ENCODE peak calls at places on chromosomes 1 and 21, in eight cellular contexts. One of them, this sample, is unnamed.
A peak's percentile ranks its signal among the peaks of the same experiment; 100 is the strongest.

GRCh38 chr1:67214420-67215174 is 48.3 kb downstream of the IL23R start:
- DNase-seq in Peyer's patch: no peak
- DNase-seq in choroid plexus epithelial cell: peak; percentile 62
- DNase-seq in Daoy: peak; percentile 13
- DNase-seq in dermis microvascular lymphatic vessel endothelial cell: peak; percentile 17
- DNase-seq in activated CD8-positive, alpha-beta T cell treated with anti-CD3 and anti-CD28 coated beads, Interleukin-2, amount 10 ng/mL, durations not matched to agents 7 days and 5 days: peak; percentile 78
- DNase-seq in astrocyte of the spinal cord: no peak
- DNase-seq in GM13977: no peak
- DNase-seq in this sample: peak; percentile 13

GRCh38 chr1:59128239-59128736 is 168.6 kb upstream of the FGGY start:
- DNase-seq in activated CD8-positive, alpha-beta T cell treated with anti-CD3 and anti-CD28 coated beads, Interleukin-2, amount 10 ng/mL, durations not matched to agents 7 days and 5 days: no peak
- DNase-seq in choroid plexus epithelial cell: peak; percentile 34
- DNase-seq in astrocyte of the spinal cord: peak; percentile 67
- DNase-seq in GM13977: no peak
- DNase-seq in Daoy: peak; percentile 85
- DNase-seq in dermis microvascular lymphatic vessel endothelial cell: no peak
- DNase-seq in Peyer's patch: no peak
- DNase-seq in this sample: no peak

GRCh38 chr1:182507685-182508084 is 57.7 kb downstream of the RGSL1 start:
- DNase-seq in choroid plexus epithelial cell: no peak
- DNase-seq in Peyer's patch: peak; percentile 84
- DNase-seq in activated CD8-positive, alpha-beta T cell treated with anti-CD3 and anti-CD28 coated beads, Interleukin-2, amount 10 ng/mL, durations not matched to agents 7 days and 5 days: no peak
- DNase-seq in astrocyte of the spinal cord: no peak
- DNase-seq in GM13977: no peak
- DNase-seq in dermis microvascular lymphatic vessel endothelial cell: no peak
- DNase-seq in Daoy: peak; percentile 29
- DNase-seq in this sample: no peak

GRCh38 chr1:31985430-31985829 is 28.2 kb upstream of the KHDRBS1 start:
- DNase-seq in Peyer's patch: no peak
- DNase-seq in astrocyte of the spinal cord: no peak
- DNase-seq in Daoy: peak; percentile 12
- DNase-seq in choroid plexus epithelial cell: peak; percentile 49
- DNase-seq in GM13977: peak; percentile 52
- DNase-seq in activated CD8-positive, alpha-beta T cell treated with anti-CD3 and anti-CD28 coated beads, Interleukin-2, amount 10 ng/mL, durations not matched to agents 7 days and 5 days: no peak
- DNase-seq in dermis microvascular lymphatic vessel endothelial cell: no peak
- DNase-seq in this sample: no peak

GRCh38 chr1:214438530-214438929 is 112.9 kb downstream of the PTPN14 start:
- DNase-seq in Daoy: no peak
- DNase-seq in activated CD8-positive, alpha-beta T cell treated with anti-CD3 and anti-CD28 coated beads, Interleukin-2, amount 10 ng/mL, durations not matched to agents 7 days and 5 days: no peak
- DNase-seq in GM13977: no peak
- DNase-seq in choroid plexus epithelial cell: no peak
- DNase-seq in Peyer's patch: no peak
- DNase-seq in astrocyte of the spinal cord: no peak
- DNase-seq in dermis microvascular lymphatic vessel endothelial cell: no peak
- DNase-seq in this sample: no peak

GRCh38 chr1:203077956-203078355 is 7.9 kb downstream of the MYOG start:
- DNase-seq in astrocyte of the spinal cord: no peak
- DNase-seq in activated CD8-positive, alpha-beta T cell treated with anti-CD3 and anti-CD28 coated beads, Interleukin-2, amount 10 ng/mL, durations not matched to agents 7 days and 5 days: no peak
- DNase-seq in Peyer's patch: no peak
- DNase-seq in choroid plexus epithelial cell: no peak
- DNase-seq in GM13977: no peak
- DNase-seq in Daoy: no peak
- DNase-seq in dermis microvascular lymphatic vessel endothelial cell: no peak
- DNase-seq in this sample: no peak

GRCh38 chr1:116375884-116376733 is 3.1 kb downstream of the ATP1A1 start:
- DNase-seq in choroid plexus epithelial cell: peak; percentile 76
- DNase-seq in dermis microvascular lymphatic vessel endothelial cell: no peak
- DNase-seq in Peyer's patch: peak; percentile 87
- DNase-seq in astrocyte of the spinal cord: peak; percentile 88
- DNase-seq in activated CD8-positive, alpha-beta T cell treated with anti-CD3 and anti-CD28 coated beads, Interleukin-2, amount 10 ng/mL, durations not matched to agents 7 days and 5 days: peak; percentile 51
- DNase-seq in Daoy: peak; percentile 87
- DNase-seq in GM13977: no peak
- DNase-seq in this sample: peak; percentile 40

GRCh38 chr1:85109475-85109874 is 61.2 kb upstream of the MCOLN3 start:
- DNase-seq in activated CD8-positive, alpha-beta T cell treated with anti-CD3 and anti-CD28 coated beads, Interleukin-2, amount 10 ng/mL, durations not matched to agents 7 days and 5 days: peak; percentile 48
- DNase-seq in astrocyte of the spinal cord: peak; percentile 65
- DNase-seq in GM13977: peak; percentile 59
- DNase-seq in choroid plexus epithelial cell: peak; percentile 86
- DNase-seq in Peyer's patch: peak; percentile 58
- DNase-seq in Daoy: peak; percentile 70
- DNase-seq in dermis microvascular lymphatic vessel endothelial cell: peak; percentile 24
- DNase-seq in this sample: peak; percentile 50

GRCh38 chr1:93842750-93843500 is 36.1 kb downstream of the DNTTIP2 start:
- DNase-seq in Daoy: no peak
- DNase-seq in activated CD8-positive, alpha-beta T cell treated with anti-CD3 and anti-CD28 coated beads, Interleukin-2, amount 10 ng/mL, durations not matched to agents 7 days and 5 days: no peak
- DNase-seq in GM13977: no peak
- DNase-seq in Peyer's patch: no peak
- DNase-seq in choroid plexus epithelial cell: no peak
- DNase-seq in astrocyte of the spinal cord: peak; percentile 62
- DNase-seq in dermis microvascular lymphatic vessel endothelial cell: no peak
- DNase-seq in this sample: no peak

GRCh38 chr1:180928272-180929230 is 15.9 kb downstream of the KIAA1614 start:
- DNase-seq in Daoy: no peak
- DNase-seq in activated CD8-positive, alpha-beta T cell treated with anti-CD3 and anti-CD28 coated beads, Interleukin-2, amount 10 ng/mL, durations not matched to agents 7 days and 5 days: no peak
- DNase-seq in astrocyte of the spinal cord: no peak
- DNase-seq in dermis microvascular lymphatic vessel endothelial cell: no peak
- DNase-seq in GM13977: no peak
- DNase-seq in Peyer's patch: no peak
- DNase-seq in choroid plexus epithelial cell: no peak
- DNase-seq in this sample: no peak

GRCh38 chr1:200426196-200426595 is 16.4 kb upstream of the ZNF281 start:
- DNase-seq in GM13977: no peak
- DNase-seq in Daoy: no peak
- DNase-seq in astrocyte of the spinal cord: no peak
- DNase-seq in activated CD8-positive, alpha-beta T cell treated with anti-CD3 and anti-CD28 coated beads, Interleukin-2, amount 10 ng/mL, durations not matched to agents 7 days and 5 days: no peak
- DNase-seq in choroid plexus epithelial cell: no peak
- DNase-seq in dermis microvascular lymphatic vessel endothelial cell: no peak
- DNase-seq in Peyer's patch: no peak
- DNase-seq in this sample: no peak

GRCh38 chr1:37574834-37575479 is 18.2 kb downstream of the DNALI1 start:
- DNase-seq in Daoy: peak; percentile 62
- DNase-seq in choroid plexus epithelial cell: peak; percentile 36
- DNase-seq in dermis microvascular lymphatic vessel endothelial cell: no peak
- DNase-seq in GM13977: peak; percentile 21
- DNase-seq in astrocyte of the spinal cord: peak; percentile 79
- DNase-seq in activated CD8-positive, alpha-beta T cell treated with anti-CD3 and anti-CD28 coated beads, Interleukin-2, amount 10 ng/mL, durations not matched to agents 7 days and 5 days: no peak
- DNase-seq in Peyer's patch: no peak
- DNase-seq in this sample: no peak

GRCh38 chr1:22142315-22143064 is 407 bp downstream of the WNT4 start:
- DNase-seq in Daoy: peak; percentile 60
- DNase-seq in GM13977: peak; percentile 71
- DNase-seq in Peyer's patch: peak; percentile 62
- DNase-seq in choroid plexus epithelial cell: peak; percentile 28
- DNase-seq in activated CD8-positive, alpha-beta T cell treated with anti-CD3 and anti-CD28 coated beads, Interleukin-2, amount 10 ng/mL, durations not matched to agents 7 days and 5 days: no peak
- DNase-seq in dermis microvascular lymphatic vessel endothelial cell: no peak
- DNase-seq in astrocyte of the spinal cord: peak; percentile 21
- DNase-seq in this sample: no peak

GRCh38 chr1:109977657-109978378 is 6.7 kb upstream of the AHCYL1 start:
- DNase-seq in choroid plexus epithelial cell: no peak
- DNase-seq in astrocyte of the spinal cord: no peak
- DNase-seq in Peyer's patch: no peak
- DNase-seq in Daoy: no peak
- DNase-seq in dermis microvascular lymphatic vessel endothelial cell: no peak
- DNase-seq in activated CD8-positive, alpha-beta T cell treated with anti-CD3 and anti-CD28 coated beads, Interleukin-2, amount 10 ng/mL, durations not matched to agents 7 days and 5 days: no peak
- DNase-seq in GM13977: no peak
- DNase-seq in this sample: no peak

GRCh38 chr1:33131191-33131590 is 50.2 kb downstream of the AZIN2 start:
- DNase-seq in activated CD8-positive, alpha-beta T cell treated with anti-CD3 and anti-CD28 coated beads, Interleukin-2, amount 10 ng/mL, durations not matched to agents 7 days and 5 days: no peak
- DNase-seq in dermis microvascular lymphatic vessel endothelial cell: no peak
- DNase-seq in choroid plexus epithelial cell: no peak
- DNase-seq in Daoy: no peak
- DNase-seq in GM13977: no peak
- DNase-seq in Peyer's patch: no peak
- DNase-seq in astrocyte of the spinal cord: no peak
- DNase-seq in this sample: no peak

GRCh38 chr1:55252942-55253589 is 37.9 kb upstream of the USP24 start:
- DNase-seq in choroid plexus epithelial cell: no peak
- DNase-seq in dermis microvascular lymphatic vessel endothelial cell: no peak
- DNase-seq in Peyer's patch: no peak
- DNase-seq in GM13977: no peak
- DNase-seq in activated CD8-positive, alpha-beta T cell treated with anti-CD3 and anti-CD28 coated beads, Interleukin-2, amount 10 ng/mL, durations not matched to agents 7 days and 5 days: no peak
- DNase-seq in Daoy: no peak
- DNase-seq in astrocyte of the spinal cord: no peak
- DNase-seq in this sample: no peak

GRCh38 chr1:23478896-23479790 is 4.8 kb downstream of the ASAP3 start:
- DNase-seq in GM13977: no peak
- DNase-seq in Daoy: peak; percentile 46
- DNase-seq in Peyer's patch: peak; percentile 56
- DNase-seq in dermis microvascular lymphatic vessel endothelial cell: peak; percentile 40
- DNase-seq in choroid plexus epithelial cell: peak; percentile 85
- DNase-seq in astrocyte of the spinal cord: peak; percentile 67
- DNase-seq in activated CD8-positive, alpha-beta T cell treated with anti-CD3 and anti-CD28 coated beads, Interleukin-2, amount 10 ng/mL, durations not matched to agents 7 days and 5 days: no peak
- DNase-seq in this sample: no peak

GRCh38 chr1:37257646-37258045 is 216.7 kb upstream of the ZC3H12A start:
- DNase-seq in dermis microvascular lymphatic vessel endothelial cell: no peak
- DNase-seq in choroid plexus epithelial cell: no peak
- DNase-seq in Daoy: no peak
- DNase-seq in GM13977: no peak
- DNase-seq in activated CD8-positive, alpha-beta T cell treated with anti-CD3 and anti-CD28 coated beads, Interleukin-2, amount 10 ng/mL, durations not matched to agents 7 days and 5 days: no peak
- DNase-seq in astrocyte of the spinal cord: no peak
- DNase-seq in Peyer's patch: no peak
- DNase-seq in this sample: no peak

GRCh38 chr1:4597020-4597419 is 57.4 kb upstream of the AJAP1 start:
- DNase-seq in activated CD8-positive, alpha-beta T cell treated with anti-CD3 and anti-CD28 coated beads, Interleukin-2, amount 10 ng/mL, durations not matched to agents 7 days and 5 days: no peak
- DNase-seq in astrocyte of the spinal cord: no peak
- DNase-seq in choroid plexus epithelial cell: no peak
- DNase-seq in GM13977: no peak
- DNase-seq in dermis microvascular lymphatic vessel endothelial cell: no peak
- DNase-seq in Peyer's patch: no peak
- DNase-seq in Daoy: no peak
- DNase-seq in this sample: no peak

GRCh38 chr1:192880191-192880590 is 71.4 kb downstream of the RGS2 start:
- DNase-seq in choroid plexus epithelial cell: no peak
- DNase-seq in Daoy: no peak
- DNase-seq in activated CD8-positive, alpha-beta T cell treated with anti-CD3 and anti-CD28 coated beads, Interleukin-2, amount 10 ng/mL, durations not matched to agents 7 days and 5 days: no peak
- DNase-seq in astrocyte of the spinal cord: no peak
- DNase-seq in GM13977: no peak
- DNase-seq in dermis microvascular lymphatic vessel endothelial cell: no peak
- DNase-seq in Peyer's patch: no peak
- DNase-seq in this sample: no peak

GRCh38 chr1:19029191-19030085 is 73.0 kb upstream of the IFFO2 start:
- DNase-seq in Peyer's patch: no peak
- DNase-seq in choroid plexus epithelial cell: no peak
- DNase-seq in astrocyte of the spinal cord: no peak
- DNase-seq in activated CD8-positive, alpha-beta T cell treated with anti-CD3 and anti-CD28 coated beads, Interleukin-2, amount 10 ng/mL, durations not matched to agents 7 days and 5 days: no peak
- DNase-seq in Daoy: no peak
- DNase-seq in GM13977: no peak
- DNase-seq in dermis microvascular lymphatic vessel endothelial cell: no peak
- DNase-seq in this sample: peak; percentile 22

GRCh38 chr1:234103198-234103597 is 198.7 kb downstream of the SLC35F3 start:
- DNase-seq in Daoy: no peak
- DNase-seq in activated CD8-positive, alpha-beta T cell treated with anti-CD3 and anti-CD28 coated beads, Interleukin-2, amount 10 ng/mL, durations not matched to agents 7 days and 5 days: no peak
- DNase-seq in Peyer's patch: no peak
- DNase-seq in dermis microvascular lymphatic vessel endothelial cell: no peak
- DNase-seq in choroid plexus epithelial cell: no peak
- DNase-seq in astrocyte of the spinal cord: no peak
- DNase-seq in GM13977: no peak
- DNase-seq in this sample: no peak

GRCh38 chr1:1153874-1154273 is 19.8 kb upstream of the TTLL10 start:
- DNase-seq in GM13977: no peak
- DNase-seq in Daoy: no peak
- DNase-seq in choroid plexus epithelial cell: peak; percentile 75
- DNase-seq in astrocyte of the spinal cord: no peak
- DNase-seq in activated CD8-positive, alpha-beta T cell treated with anti-CD3 and anti-CD28 coated beads, Interleukin-2, amount 10 ng/mL, durations not matched to agents 7 days and 5 days: no peak
- DNase-seq in dermis microvascular lymphatic vessel endothelial cell: no peak
- DNase-seq in Peyer's patch: no peak
- DNase-seq in this sample: no peak

GRCh38 chr1:234853906-234854647 is 244.1 kb upstream of the IRF2BP2 start:
- DNase-seq in astrocyte of the spinal cord: peak; percentile 28
- DNase-seq in Daoy: no peak
- DNase-seq in Peyer's patch: no peak
- DNase-seq in choroid plexus epithelial cell: no peak
- DNase-seq in activated CD8-positive, alpha-beta T cell treated with anti-CD3 and anti-CD28 coated beads, Interleukin-2, amount 10 ng/mL, durations not matched to agents 7 days and 5 days: no peak
- DNase-seq in dermis microvascular lymphatic vessel endothelial cell: no peak
- DNase-seq in GM13977: no peak
- DNase-seq in this sample: peak; percentile 77

GRCh38 chr1:31227891-31228290 is 11.8 kb downstream of the NKAIN1 start:
- DNase-seq in astrocyte of the spinal cord: no peak
- DNase-seq in Daoy: peak; percentile 40
- DNase-seq in dermis microvascular lymphatic vessel endothelial cell: no peak
- DNase-seq in choroid plexus epithelial cell: no peak
- DNase-seq in GM13977: no peak
- DNase-seq in activated CD8-positive, alpha-beta T cell treated with anti-CD3 and anti-CD28 coated beads, Interleukin-2, amount 10 ng/mL, durations not matched to agents 7 days and 5 days: no peak
- DNase-seq in Peyer's patch: no peak
- DNase-seq in this sample: no peak

GRCh38 chr1:214506972-214507431 is 44.4 kb downstream of the PTPN14 start:
- DNase-seq in Peyer's patch: no peak
- DNase-seq in activated CD8-positive, alpha-beta T cell treated with anti-CD3 and anti-CD28 coated beads, Interleukin-2, amount 10 ng/mL, durations not matched to agents 7 days and 5 days: no peak
- DNase-seq in dermis microvascular lymphatic vessel endothelial cell: no peak
- DNase-seq in Daoy: no peak
- DNase-seq in GM13977: no peak
- DNase-seq in choroid plexus epithelial cell: no peak
- DNase-seq in astrocyte of the spinal cord: no peak
- DNase-seq in this sample: no peak

GRCh38 chr1:21506804-21507203 is 2.4 kb upstream of the ALPL start:
- DNase-seq in activated CD8-positive, alpha-beta T cell treated with anti-CD3 and anti-CD28 coated beads, Interleukin-2, amount 10 ng/mL, durations not matched to agents 7 days and 5 days: no peak
- DNase-seq in astrocyte of the spinal cord: no peak
- DNase-seq in choroid plexus epithelial cell: no peak
- DNase-seq in Daoy: no peak
- DNase-seq in GM13977: no peak
- DNase-seq in Peyer's patch: no peak
- DNase-seq in dermis microvascular lymphatic vessel endothelial cell: no peak
- DNase-seq in this sample: no peak

GRCh38 chr1:62528015-62528414 is 69.3 kb upstream of the ANGPTL3 start:
- DNase-seq in Daoy: no peak
- DNase-seq in Peyer's patch: no peak
- DNase-seq in dermis microvascular lymphatic vessel endothelial cell: peak; percentile 10
- DNase-seq in choroid plexus epithelial cell: no peak
- DNase-seq in GM13977: no peak
- DNase-seq in activated CD8-positive, alpha-beta T cell treated with anti-CD3 and anti-CD28 coated beads, Interleukin-2, amount 10 ng/mL, durations not matched to agents 7 days and 5 days: peak; percentile 27
- DNase-seq in astrocyte of the spinal cord: no peak
- DNase-seq in this sample: peak; percentile 63

GRCh38 chr21:41863439-41863740 is 15.8 kb downstream of the PRDM15 start:
- DNase-seq in astrocyte of the spinal cord: no peak
- DNase-seq in choroid plexus epithelial cell: no peak
- DNase-seq in activated CD8-positive, alpha-beta T cell treated with anti-CD3 and anti-CD28 coated beads, Interleukin-2, amount 10 ng/mL, durations not matched to agents 7 days and 5 days: no peak
- DNase-seq in Daoy: no peak
- DNase-seq in Peyer's patch: no peak
- DNase-seq in dermis microvascular lymphatic vessel endothelial cell: no peak
- DNase-seq in GM13977: no peak
- DNase-seq in this sample: no peak

GRCh38 chr1:66943361-66943969 is 18.7 kb downstream of the MIER1 start:
- DNase-seq in astrocyte of the spinal cord: no peak
- DNase-seq in activated CD8-positive, alpha-beta T cell treated with anti-CD3 and anti-CD28 coated beads, Interleukin-2, amount 10 ng/mL, durations not matched to agents 7 days and 5 days: no peak
- DNase-seq in choroid plexus epithelial cell: peak; percentile 54
- DNase-seq in Peyer's patch: no peak
- DNase-seq in GM13977: no peak
- DNase-seq in Daoy: no peak
- DNase-seq in dermis microvascular lymphatic vessel endothelial cell: no peak
- DNase-seq in this sample: no peak

GRCh38 chr1:197183195-197183748 is 36.8 kb upstream of the ASPM start:
- DNase-seq in activated CD8-positive, alpha-beta T cell treated with anti-CD3 and anti-CD28 coated beads, Interleukin-2, amount 10 ng/mL, durations not matched to agents 7 days and 5 days: no peak
- DNase-seq in GM13977: no peak
- DNase-seq in Daoy: no peak
- DNase-seq in Peyer's patch: no peak
- DNase-seq in choroid plexus epithelial cell: no peak
- DNase-seq in dermis microvascular lymphatic vessel endothelial cell: no peak
- DNase-seq in astrocyte of the spinal cord: no peak
- DNase-seq in this sample: no peak

GRCh38 chr1:233080286-233080685 is 129.9 kb downstream of the NTPCR start:
- DNase-seq in activated CD8-positive, alpha-beta T cell treated with anti-CD3 and anti-CD28 coated beads, Interleukin-2, amount 10 ng/mL, durations not matched to agents 7 days and 5 days: no peak
- DNase-seq in dermis microvascular lymphatic vessel endothelial cell: no peak
- DNase-seq in Daoy: no peak
- DNase-seq in astrocyte of the spinal cord: no peak
- DNase-seq in choroid plexus epithelial cell: no peak
- DNase-seq in GM13977: no peak
- DNase-seq in Peyer's patch: no peak
- DNase-seq in this sample: no peak

GRCh38 chr1:95386915-95387314 is 152.9 kb downstream of the RWDD3 start:
- DNase-seq in Daoy: no peak
- DNase-seq in astrocyte of the spinal cord: no peak
- DNase-seq in activated CD8-positive, alpha-beta T cell treated with anti-CD3 and anti-CD28 coated beads, Interleukin-2, amount 10 ng/mL, durations not matched to agents 7 days and 5 days: no peak
- DNase-seq in GM13977: no peak
- DNase-seq in choroid plexus epithelial cell: no peak
- DNase-seq in Peyer's patch: no peak
- DNase-seq in dermis microvascular lymphatic vessel endothelial cell: no peak
- DNase-seq in this sample: no peak

GRCh38 chr1:9823943-9824701 is at the start of gene CLSTN1:
- DNase-seq in GM13977: peak; percentile 98
- DNase-seq in activated CD8-positive, alpha-beta T cell treated with anti-CD3 and anti-CD28 coated beads, Interleukin-2, amount 10 ng/mL, durations not matched to agents 7 days and 5 days: peak; percentile 94
- DNase-seq in Peyer's patch: peak; percentile 94
- DNase-seq in astrocyte of the spinal cord: peak; percentile 89
- DNase-seq in Daoy: peak; percentile 94
- DNase-seq in choroid plexus epithelial cell: peak; percentile 86
- DNase-seq in dermis microvascular lymphatic vessel endothelial cell: peak; percentile 53
- DNase-seq in this sample: peak; percentile 69

This sample was measured in HL-60.